ENCODE peak calls at places on chromosomes 5 and 9, in ten cellular contexts. P is pancreas; I is aorta; Q is GM23248; C is CD8-positive, alpha-beta memory T cell; F is transverse colon; N is AG04450; E is esophagus squamous epithelium; G is right lobe of liver; B is cardiac muscle cell. L is an unnamed sample.

GRCh38 chr5:95375591-95375990 is 15.6 kb upstream of the FAM81B start:
- DNase-seq in C (no peak), I (no peak), Q (no peak), P (no peak), B (no peak), E (no peak), N (no peak), F (no peak), G (no peak), L (no peak)

GRCh38 chr9:13071921-13072320 is 207.6 kb downstream of the MPDZ start:
- DNase-seq in B (no peak), G (no peak), P (no peak), Q (no peak), I (no peak), N (no peak), E (no peak), F (no peak), C (no peak), L (no peak)

GRCh38 chr9:94973491-94973941 is 247.0 kb downstream of the AOPEP start:
- DNase-seq in P (no peak), N (peak), B (no peak), F (no peak), G (peak), Q (peak), I (peak), C (no peak), E (no peak), L (no peak)

GRCh38 chr9:131420913-131421312 is 27.0 kb downstream of the PRRC2B start:
- DNase-seq in F (no peak), P (no peak), I (no peak), B (no peak), Q (peak), G (peak), N (no peak), C (no peak), E (no peak), L (no peak)

GRCh38 chr9:126698756-126699155 is 85.0 kb downstream of the LMX1B start:
- DNase-seq in Q (no peak), F (no peak), I (peak), P (no peak), G (no peak), E (no peak), B (no peak), N (no peak), C (no peak), L (no peak)

GRCh38 chr9:127522727-127523126 is 71.4 kb downstream of the LRSAM1 start:
- DNase-seq in Q (peak), P (peak), I (no peak), C (no peak), F (peak), E (no peak), G (no peak), B (no peak), N (no peak), L (no peak)

GRCh38 chr9:93659044-93659836 is 82.9 kb downstream of the PHF2 start:
- DNase-seq in E (no peak), P (peak), G (peak), I (peak), F (peak), Q (no peak), C (no peak), B (no peak), N (no peak), L (no peak)

GRCh38 chr9:89815903-89816573 is 211.2 kb downstream of the GADD45G start:
- DNase-seq in Q (no peak), I (peak), N (no peak), C (no peak), B (no peak), G (no peak), E (no peak), F (no peak), P (no peak), L (no peak)

GRCh38 chr5:78622302-78622971 is 26.1 kb downstream of the LHFPL2 start:
- DNase-seq in G (no peak), C (no peak), I (no peak), E (no peak), F (no peak), P (no peak), N (no peak), B (no peak), Q (no peak), L (no peak)

GRCh38 chr5:145775893-145776444 is 59.2 kb downstream of the PRELID2 start:
- DNase-seq in F (no peak), B (no peak), G (no peak), C (no peak), Q (peak), P (no peak), I (no peak), N (peak), E (no peak), L (no peak)

GRCh38 chr9:37954581-37954981 is 50.7 kb upstream of the SLC25A51 start:
- DNase-seq in I (no peak), F (no peak), E (no peak), B (no peak), C (no peak), G (no peak), N (no peak), P (no peak), Q (no peak), L (no peak)

GRCh38 chr9:785997-786396 is 55.5 kb upstream of the DMRT1 start:
- DNase-seq in B (no peak), N (no peak), E (no peak), F (no peak), G (no peak), C (no peak), P (no peak), I (no peak), Q (no peak), L (no peak)

GRCh38 chr5:19940192-19940591 is 47.8 kb downstream of the CDH18 start:
- DNase-seq in G (no peak), I (no peak), E (no peak), P (no peak), C (no peak), Q (no peak), N (no peak), B (no peak), F (no peak), L (no peak)

GRCh38 chr5:173890195-173890951 is 2.2 kb downstream of the CPEB4 start:
- DNase-seq in G (peak), B (peak), F (no peak), P (peak), Q (peak), C (no peak), N (no peak), E (no peak), I (peak), L (peak)

GRCh38 chr9:133224762-133225161 is 15.7 kb upstream of the OBP2B start:
- DNase-seq in Q (no peak), E (no peak), C (no peak), I (no peak), B (no peak), P (no peak), G (no peak), N (no peak), F (no peak), L (no peak)

GRCh38 chr9:137607141-137607857 is 1.8 kb downstream of the ARRDC1 start:
- DNase-seq in G (no peak), F (no peak), I (no peak), N (no peak), P (peak), C (no peak), Q (peak), E (no peak), B (peak), L (no peak)

GRCh38 chr5:135008556-135008955 is 25.5 kb downstream of the PITX1 start:
- DNase-seq in Q (no peak), B (no peak), G (no peak), E (no peak), F (no peak), I (no peak), C (no peak), P (no peak), N (no peak), L (no peak)

GRCh38 chr9:137318976-137319375 is 16.9 kb upstream of the NRARP start:
- DNase-seq in I (peak), E (no peak), C (no peak), G (peak), P (peak), F (no peak), Q (no peak), N (no peak), B (peak), L (peak)

GRCh38 chr5:167813381-167813780 is 478.1 kb upstream of the WWC1 start:
- DNase-seq in F (no peak), E (no peak), G (no peak), Q (no peak), P (no peak), C (no peak), B (no peak), I (no peak), N (no peak), L (no peak)

DNA sequence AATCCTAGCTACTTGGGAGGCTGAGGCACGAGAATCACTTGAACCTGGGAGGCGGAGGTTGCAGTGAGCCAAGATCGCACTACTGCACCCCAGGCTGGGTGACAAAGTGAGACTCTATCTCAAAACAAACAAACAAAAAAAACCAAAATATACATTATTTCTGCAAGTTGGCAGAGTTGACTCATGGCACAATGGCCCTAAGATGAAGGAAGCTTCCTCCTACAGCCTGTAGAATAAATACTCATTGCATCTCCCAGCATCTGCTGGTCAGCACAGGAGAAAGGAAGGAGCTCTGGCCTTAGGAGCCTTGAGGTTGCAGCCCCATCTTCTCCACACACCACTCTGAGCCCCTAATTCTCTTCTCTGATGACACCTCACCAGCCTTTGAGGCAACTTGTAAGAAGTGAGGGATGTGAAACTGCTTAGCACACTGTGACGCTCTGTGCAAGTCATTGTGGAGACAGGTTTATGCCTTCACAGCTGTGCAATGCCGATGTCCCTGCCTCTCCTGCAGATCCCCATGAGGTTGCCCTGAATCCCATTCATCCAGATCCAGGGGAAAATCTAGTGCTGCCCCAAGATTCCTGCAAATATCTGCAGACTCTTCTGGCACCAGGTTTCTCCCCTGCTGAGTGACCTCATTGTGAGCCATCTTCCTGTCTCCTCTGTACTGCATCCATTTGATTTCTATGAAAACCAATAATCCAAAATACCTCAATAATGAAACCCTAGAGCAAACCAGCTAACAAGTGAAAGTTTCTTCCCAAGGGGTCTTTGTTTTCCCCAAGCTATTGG is 65.3 kb upstream of the TGFBR1 start:
- DNase-seq in I (no peak), G (no peak), B (no peak), C (no peak), N (no peak), P (no peak), F (no peak), E (no peak), Q (peak), L (no peak)
- H3K27ac ChIP-seq in I (no peak), G (no peak), B (no peak), C (no peak), N (no peak), P (no peak), F (no peak), E (no peak), Q (peak), L (no peak)

DNA sequence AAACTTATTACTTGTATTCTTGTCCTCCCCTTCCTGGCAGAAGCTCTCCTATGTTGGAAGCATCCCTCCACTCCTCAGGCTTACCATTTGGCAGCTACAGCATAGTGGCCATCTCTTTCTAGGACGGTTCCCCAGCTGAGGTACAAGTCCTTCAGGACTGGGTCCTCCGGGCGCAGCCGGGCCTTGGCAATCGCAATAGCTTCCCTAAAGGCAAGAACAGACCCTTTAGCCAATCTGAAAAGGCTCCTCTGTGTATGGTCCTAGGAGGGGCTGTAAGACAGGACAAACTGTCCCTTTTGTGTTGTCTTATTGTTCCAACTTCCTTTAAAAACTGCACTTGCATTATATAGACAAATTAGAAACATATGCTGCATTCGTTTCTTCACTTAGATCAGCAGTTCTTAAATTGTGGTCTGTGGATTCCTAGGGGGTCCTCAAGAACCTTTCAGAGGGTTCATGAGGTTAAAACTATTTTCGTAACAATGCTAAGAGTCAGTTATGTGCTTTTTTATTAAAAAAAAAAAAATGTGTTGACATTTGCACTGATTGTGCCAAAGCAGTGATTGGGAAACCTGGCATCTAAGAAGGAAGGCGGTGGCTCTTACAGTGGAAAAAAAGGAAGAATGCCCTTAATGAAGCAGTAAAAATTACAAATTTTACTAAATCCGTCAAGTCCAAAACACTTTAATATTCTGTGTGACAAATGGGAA is 38.7 kb downstream of the GEMIN5 start:
- DNase-seq in E (no peak), I (no peak), Q (peak), N (no peak), G (no peak), P (no peak), F (no peak), B (no peak), C (no peak), L (no peak)
- H3K27ac ChIP-seq in E (no peak), I (no peak), Q (no peak), N (no peak), G (no peak), P (no peak), F (no peak), B (no peak), C (no peak), L (peak)

GRCh38 chr5:32165597-32165996 is 8.5 kb downstream of the GOLPH3 start:
- DNase-seq in C (no peak), P (no peak), Q (no peak), G (no peak), B (no peak), F (no peak), I (no peak), N (no peak), E (no peak), L (no peak)
- H3K27ac ChIP-seq in C (no peak), P (no peak), Q (no peak), G (no peak), B (no peak), F (peak), I (no peak), N (no peak), E (no peak), L (no peak)

DNA sequence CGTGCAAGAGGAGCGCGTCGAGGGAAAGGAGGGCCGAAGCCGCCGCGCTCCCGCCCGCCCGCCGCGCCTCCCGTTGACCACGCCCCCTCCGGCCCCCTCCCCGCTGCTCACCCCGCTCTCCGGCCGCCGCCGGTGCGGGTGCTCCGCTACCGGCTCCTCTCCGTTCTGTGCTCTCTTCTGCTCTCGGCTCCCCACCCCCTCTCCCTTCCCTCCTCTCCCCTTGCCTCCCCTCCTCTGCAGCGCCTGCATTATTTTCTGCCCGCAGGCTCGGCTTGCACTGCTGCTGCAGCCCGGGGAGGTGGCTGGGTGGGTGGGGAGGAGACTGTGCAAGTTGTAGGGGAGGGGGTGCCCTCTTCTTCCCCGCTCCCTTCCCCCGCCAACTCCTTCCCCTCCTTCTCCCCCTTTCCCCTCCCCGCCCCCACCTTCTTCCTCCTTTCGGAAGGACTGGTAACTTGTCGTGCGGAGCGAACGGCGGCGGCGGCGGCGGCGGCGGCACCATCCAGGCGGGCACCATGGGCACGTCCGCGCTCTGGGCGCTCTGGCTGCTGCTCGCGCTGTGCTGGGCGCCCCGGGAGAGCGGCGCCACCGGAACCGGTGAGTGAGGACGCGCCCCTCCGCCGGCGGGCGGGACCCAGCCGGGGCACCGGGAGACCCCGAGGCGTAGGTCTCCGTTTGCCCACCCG is at the start of gene VLDLR:
- DNase-seq in C (no peak), Q (peak), F (peak), B (no peak), E (no peak), G (peak), I (peak), P (peak), N (no peak), L (peak)
- H3K27ac ChIP-seq in C (no peak), Q (peak), F (peak), B (peak), E (peak), G (peak), I (no peak), P (peak), N (peak), L (peak)

GRCh38 chr5:91288117-91288516 is 95.0 kb downstream of the ARRDC3 start:
- DNase-seq in P (no peak), C (no peak), N (peak), B (no peak), I (no peak), Q (peak), F (no peak), G (no peak), E (no peak), L (no peak)
- H3K27ac ChIP-seq in P (no peak), C (no peak), N (no peak), B (no peak), I (no peak), Q (no peak), F (peak), G (no peak), E (no peak), L (no peak)

GRCh38 chr5:54742417-54742889 is 224.9 kb downstream of the SNX18 start:
- DNase-seq in Q (peak), C (no peak), F (peak), B (peak), E (no peak), I (no peak), N (no peak), G (no peak), P (no peak), L (no peak)
- H3K27ac ChIP-seq in Q (peak), C (no peak), F (no peak), B (no peak), E (no peak), I (no peak), N (peak), G (no peak), P (no peak), L (no peak)

DNA sequence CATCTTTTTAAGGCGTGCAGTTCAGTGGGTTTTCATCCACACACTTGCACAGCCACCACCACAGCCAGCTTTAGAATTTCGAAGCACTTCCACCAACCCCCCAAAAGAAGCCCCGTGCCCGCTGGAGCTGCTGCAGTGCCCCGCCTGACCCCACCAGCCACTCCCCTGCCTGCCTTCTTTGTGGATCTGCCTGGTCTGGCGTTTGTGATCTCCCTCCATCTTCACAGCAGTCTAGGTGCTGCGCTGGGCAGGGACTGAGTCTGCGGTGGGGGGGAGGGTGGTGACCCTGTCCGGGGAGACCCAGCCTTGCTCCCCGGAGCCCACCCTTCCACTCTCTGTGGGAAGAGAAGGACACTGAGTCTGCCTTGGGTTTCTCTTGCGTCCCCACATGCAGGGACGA is 40.8 kb downstream of the RXRA start:
- DNase-seq in I (no peak), E (no peak), Q (no peak), B (no peak), F (no peak), G (no peak), P (no peak), C (no peak), N (no peak), L (no peak)
- H3K27ac ChIP-seq in I (no peak), E (peak), Q (peak), B (no peak), F (peak), G (peak), P (no peak), C (no peak), N (no peak), L (no peak)

L was measured in caudate nucleus.